ENCODE peak calls at places on chromosome 18, in ten cellular contexts. U, V, L, R, D, H, F, I, A and C are unnamed samples.

GRCh38 chr18:8626414-8627106 is 17.3 kb downstream of the RAB12 start:
- DNase-seq in U (no peak), V (no peak), L (no peak), R (no peak), D (no peak), H (no peak), F (no peak), I (no peak), A (no peak), C (no peak)

GRCh38 chr18:57267368-57267767 is 85.0 kb upstream of the ST8SIA3 start:
- DNase-seq in U (no peak), V (no peak), L (no peak), R (no peak), D (peak), H (no peak), F (no peak), I (no peak), A (no peak), C (no peak)

GRCh38 chr18:46372670-46373069 is 268.5 kb downstream of the HAUS1 start:
- DNase-seq in U (no peak), V (no peak), L (no peak), R (no peak), D (no peak), H (no peak), F (no peak), I (no peak), A (no peak), C (no peak)

GRCh38 chr18:70377317-70377799 is 88.5 kb downstream of the SOCS6 start:
- DNase-seq in U (no peak), V (no peak), L (no peak), R (no peak), D (no peak), H (no peak), F (no peak), I (no peak), A (no peak), C (no peak)

GRCh38 chr18:47458483-47458882 is 207.0 kb upstream of the SKOR2 start:
- DNase-seq in U (no peak), V (no peak), L (no peak), R (no peak), D (no peak), H (no peak), F (no peak), I (no peak), A (no peak), C (no peak)

GRCh38 chr18:51522821-51523220 is 325.3 kb upstream of the MEX3C start:
- DNase-seq in U (no peak), V (no peak), L (no peak), R (no peak), D (no peak), H (no peak), F (no peak), I (no peak), A (no peak), C (no peak)

GRCh38 chr18:27967938-27968803 is 208.8 kb downstream of the CDH2 start:
- DNase-seq in U (no peak), V (no peak), L (no peak), R (no peak), D (no peak), H (no peak), F (no peak), I (peak), A (no peak), C (no peak)

GRCh38 chr18:8912348-8913057 is 190.0 kb upstream of the NDUFV2 start:
- DNase-seq in U (peak), V (no peak), L (no peak), R (no peak), D (peak), H (no peak), F (peak), I (no peak), A (no peak), C (no peak)

GRCh38 chr18:10418836-10419235 is 35.6 kb upstream of the APCDD1 start:
- DNase-seq in U (no peak), V (no peak), L (no peak), R (no peak), D (no peak), H (no peak), F (no peak), I (no peak), A (no peak), C (no peak)

GRCh38 chr18:42024131-42024530 is 69.1 kb downstream of the PIK3C3 start:
- DNase-seq in U (no peak), V (no peak), L (no peak), R (no peak), D (no peak), H (no peak), F (no peak), I (no peak), A (no peak), C (no peak)

GRCh38 chr18:59907172-59907571 is 7.4 kb downstream of the PMAIP1 start:
- DNase-seq in U (no peak), V (no peak), L (no peak), R (no peak), D (no peak), H (no peak), F (peak), I (no peak), A (no peak), C (no peak)

GRCh38 chr18:55031576-55031975 is 72.3 kb upstream of the CCDC68 start:
- DNase-seq in U (no peak), V (no peak), L (no peak), R (no peak), D (no peak), H (no peak), F (no peak), I (no peak), A (no peak), C (no peak)

GRCh38 chr18:7663305-7664023 is 96.3 kb downstream of the PTPRM start:
- DNase-seq in U (no peak), V (no peak), L (no peak), R (no peak), D (no peak), H (no peak), F (no peak), I (no peak), A (no peak), C (no peak)

GRCh38 chr18:36706313-36706881 is 122.4 kb downstream of the TPGS2 start:
- DNase-seq in U (no peak), V (no peak), L (no peak), R (no peak), D (no peak), H (peak), F (no peak), I (peak), A (no peak), C (no peak)
- TF ChIP-seq CTCF in U (no peak), V (no peak), L (no peak), R (no peak), D (no peak), H (peak), F (no peak), I (no peak), A (no peak), C (no peak)

GRCh38 chr18:22337878-22338277 is 79.8 kb downstream of the CTAGE1 start:
- DNase-seq in U (no peak), V (no peak), L (no peak), R (no peak), D (no peak), H (no peak), F (no peak), I (no peak), A (no peak), C (no peak)

GRCh38 chr18:22340340-22340739 is 77.4 kb downstream of the CTAGE1 start:
- DNase-seq in U (no peak), V (no peak), L (no peak), R (no peak), D (no peak), H (no peak), F (no peak), I (no peak), A (no peak), C (no peak)

GRCh38 chr18:22342625-22343024 is 75.1 kb downstream of the CTAGE1 start:
- DNase-seq in U (peak), V (no peak), L (no peak), R (no peak), D (peak), H (peak), F (no peak), I (peak), A (no peak), C (no peak)

GRCh38 chr18:22337311-22337710 is 80.4 kb downstream of the CTAGE1 start:
- DNase-seq in U (no peak), V (no peak), L (no peak), R (no peak), D (no peak), H (no peak), F (no peak), I (peak), A (no peak), C (no peak)

DNA sequence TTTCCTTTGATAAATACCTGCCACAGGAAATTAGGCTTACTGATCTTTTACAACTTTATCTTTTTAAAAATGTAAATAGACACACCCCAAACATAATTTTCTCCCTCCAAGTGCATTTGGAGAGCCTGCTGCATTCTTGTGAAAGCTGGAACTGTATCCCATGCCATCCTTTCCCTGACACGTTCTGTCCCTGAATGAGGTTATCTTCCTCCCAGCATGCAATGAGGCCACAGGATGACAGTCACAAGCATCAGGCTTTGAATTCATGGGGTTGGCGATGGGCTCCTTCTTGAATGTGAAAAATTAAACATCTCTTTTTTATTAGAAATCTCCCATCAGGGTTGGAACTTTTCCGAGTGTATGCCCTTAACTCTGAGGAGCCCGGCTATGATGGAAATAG is 77.8 kb downstream of the CTAGE1 start:
- DNase-seq in U (no peak), V (no peak), L (no peak), R (no peak), D (no peak), H (no peak), F (no peak), I (no peak), A (no peak), C (no peak)
- TF ChIP-seq CTCF in U (no peak), V (no peak), L (no peak), R (no peak), D (no peak), H (no peak), F (no peak), I (no peak), A (no peak), C (no peak)

DNA sequence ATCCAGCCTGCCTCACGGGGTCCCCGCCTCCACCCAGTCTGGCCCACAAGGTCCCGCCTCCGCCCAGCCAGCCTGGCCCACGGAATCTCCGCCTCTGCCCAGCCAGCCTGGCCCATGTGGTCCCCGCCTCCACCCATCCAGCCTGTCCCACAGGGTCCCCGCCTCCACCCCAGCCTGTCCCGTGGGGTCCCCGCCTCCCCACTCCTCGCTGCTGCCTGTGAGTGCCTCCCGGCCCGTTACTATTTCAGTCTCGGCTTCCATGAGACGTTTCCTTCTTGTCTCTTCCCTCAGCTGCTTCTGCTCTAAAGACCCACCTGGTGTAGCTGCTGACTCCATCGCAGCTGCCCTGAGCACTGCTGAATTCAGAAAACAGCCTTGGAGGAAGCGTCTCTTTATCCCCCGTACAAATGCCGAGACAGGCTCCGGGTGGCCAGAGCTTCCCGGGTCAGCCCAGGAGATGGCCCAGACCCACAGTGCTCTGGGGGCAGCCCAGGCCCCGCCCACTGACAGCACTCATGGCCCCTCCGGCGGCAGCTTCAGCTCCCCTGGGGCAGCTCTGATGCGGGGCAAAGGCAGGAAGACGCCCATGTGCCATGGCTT is 69.8 kb downstream of the NFATC1 start:
- DNase-seq in U (no peak), V (no peak), L (no peak), R (no peak), D (no peak), H (no peak), F (peak), I (no peak), A (no peak), C (no peak)
- TF ChIP-seq CTCF in U (no peak), V (no peak), L (no peak), R (no peak), D (no peak), H (no peak), F (no peak), I (no peak), A (no peak), C (no peak)

DNA sequence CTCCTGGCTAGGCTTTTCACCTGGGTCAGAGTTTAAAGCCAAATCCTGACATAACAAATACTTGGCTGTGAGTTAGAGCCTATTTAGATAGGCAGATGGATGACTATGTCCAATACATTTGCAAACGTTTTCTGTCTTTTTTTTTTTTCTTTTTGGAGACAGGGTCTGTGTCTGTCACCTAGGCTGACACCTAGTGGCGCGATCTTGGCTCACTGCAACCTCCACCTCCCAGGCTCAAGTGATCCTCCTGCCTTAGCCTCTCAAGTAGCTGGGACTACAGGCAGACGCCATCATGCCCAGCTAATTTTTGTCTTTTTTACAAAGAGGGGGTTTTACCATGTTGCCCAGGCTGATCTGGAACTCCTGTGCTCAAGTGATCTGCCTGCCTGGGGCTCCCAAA is 124.8 kb downstream of the DYM start:
- DNase-seq in U (no peak), V (no peak), L (no peak), R (no peak), D (peak), H (no peak), F (peak), I (no peak), A (no peak), C (no peak)
- TF ChIP-seq CTCF in U (no peak), V (peak), L (no peak), R (no peak), D (peak), H (peak), F (peak), I (no peak), A (no peak), C (peak)

GRCh38 chr18:3283253-3283863 is 21.4 kb downstream of the MYL12B start:
- DNase-seq in U (no peak), V (no peak), L (no peak), R (no peak), D (no peak), H (no peak), F (no peak), I (no peak), A (no peak), C (no peak)

GRCh38 chr18:3279201-3280185 is 17.6 kb downstream of the MYL12B start:
- DNase-seq in U (no peak), V (no peak), L (no peak), R (no peak), D (no peak), H (no peak), F (peak), I (no peak), A (no peak), C (no peak)

GRCh38 chr18:3284501-3284900 is 22.6 kb downstream of the MYL12B start:
- DNase-seq in U (no peak), V (no peak), L (no peak), R (no peak), D (no peak), H (no peak), F (no peak), I (no peak), A (no peak), C (no peak)

GRCh38 chr18:3283908-3284307 is 22.0 kb downstream of the MYL12B start:
- DNase-seq in U (no peak), V (no peak), L (no peak), R (no peak), D (no peak), H (no peak), F (no peak), I (no peak), A (no peak), C (no peak)

DNA sequence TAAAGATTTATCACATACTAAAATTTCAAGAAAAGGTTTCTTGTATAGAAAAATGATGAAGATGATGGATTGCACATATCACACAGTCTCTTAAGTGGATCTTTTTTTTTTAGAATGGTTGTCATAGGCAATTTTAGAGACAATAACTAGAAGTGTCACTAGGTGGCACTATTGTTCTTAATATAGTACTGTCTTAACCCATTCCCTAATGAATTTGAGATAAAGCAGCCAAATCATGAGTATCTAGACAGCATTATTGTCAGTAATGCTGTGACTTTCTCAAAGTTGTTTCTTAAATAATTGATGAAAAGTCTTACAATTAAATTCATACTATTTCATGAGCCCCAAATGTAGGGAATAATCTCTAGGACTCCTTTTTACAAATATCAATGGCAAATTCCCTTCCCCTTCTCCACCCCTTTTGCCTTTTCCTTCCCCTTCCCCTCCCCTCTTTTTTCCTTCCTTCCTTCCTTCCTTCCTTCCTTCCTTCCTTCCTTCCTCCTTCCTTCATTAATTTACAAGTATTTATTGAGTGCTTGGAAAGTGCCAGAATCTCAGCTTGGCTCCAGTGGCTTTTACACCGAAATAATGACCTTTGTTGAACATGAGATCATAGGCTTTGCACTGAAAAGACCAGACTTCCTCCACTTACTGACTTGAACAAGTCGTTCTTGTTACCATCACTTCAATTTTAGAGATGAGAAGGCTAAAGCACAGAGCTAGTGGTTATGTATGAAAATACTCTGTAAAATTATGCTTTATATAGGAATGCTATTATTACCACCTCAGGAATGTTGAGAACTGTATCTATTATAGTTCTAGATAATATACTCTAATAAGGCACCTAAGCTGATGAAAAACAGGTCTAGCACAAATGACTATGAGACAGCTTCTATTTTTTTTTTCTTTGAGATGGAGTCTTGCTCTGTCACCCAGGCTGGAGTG is 19.8 kb downstream of the MYL12B start:
- DNase-seq in U (no peak), V (no peak), L (peak), R (no peak), D (no peak), H (peak), F (peak), I (peak), A (peak), C (no peak)
- TF ChIP-seq CTCF in U (peak), V (peak), L (peak), R (peak), D (peak), H (peak), F (peak), I (peak), A (peak), C (peak)

GRCh38 chr18:62249478-62250097 is 62.5 kb downstream of the RELCH start:
- DNase-seq in U (no peak), V (peak), L (no peak), R (peak), D (peak), H (peak), F (peak), I (peak), A (peak), C (no peak)

GRCh38 chr18:62245177-62245576 is 58.1 kb downstream of the RELCH start:
- DNase-seq in U (no peak), V (no peak), L (no peak), R (no peak), D (no peak), H (no peak), F (no peak), I (no peak), A (no peak), C (no peak)

GRCh38 chr18:62242955-62243354 is 55.9 kb downstream of the RELCH start:
- DNase-seq in U (no peak), V (no peak), L (no peak), R (no peak), D (no peak), H (no peak), F (no peak), I (no peak), A (no peak), C (no peak)

GRCh38 chr18:62248313-62248712 is 61.3 kb downstream of the RELCH start:
- DNase-seq in U (no peak), V (no peak), L (no peak), R (no peak), D (no peak), H (no peak), F (no peak), I (no peak), A (no peak), C (no peak)

GRCh38 chr18:62245699-62246098 is 58.6 kb downstream of the RELCH start:
- DNase-seq in U (no peak), V (no peak), L (no peak), R (no peak), D (no peak), H (no peak), F (no peak), I (no peak), A (no peak), C (no peak)
- TF ChIP-seq CTCF in U (no peak), V (peak), L (peak), R (no peak), D (no peak), H (peak), F (no peak), I (no peak), A (no peak), C (no peak)

DNA sequence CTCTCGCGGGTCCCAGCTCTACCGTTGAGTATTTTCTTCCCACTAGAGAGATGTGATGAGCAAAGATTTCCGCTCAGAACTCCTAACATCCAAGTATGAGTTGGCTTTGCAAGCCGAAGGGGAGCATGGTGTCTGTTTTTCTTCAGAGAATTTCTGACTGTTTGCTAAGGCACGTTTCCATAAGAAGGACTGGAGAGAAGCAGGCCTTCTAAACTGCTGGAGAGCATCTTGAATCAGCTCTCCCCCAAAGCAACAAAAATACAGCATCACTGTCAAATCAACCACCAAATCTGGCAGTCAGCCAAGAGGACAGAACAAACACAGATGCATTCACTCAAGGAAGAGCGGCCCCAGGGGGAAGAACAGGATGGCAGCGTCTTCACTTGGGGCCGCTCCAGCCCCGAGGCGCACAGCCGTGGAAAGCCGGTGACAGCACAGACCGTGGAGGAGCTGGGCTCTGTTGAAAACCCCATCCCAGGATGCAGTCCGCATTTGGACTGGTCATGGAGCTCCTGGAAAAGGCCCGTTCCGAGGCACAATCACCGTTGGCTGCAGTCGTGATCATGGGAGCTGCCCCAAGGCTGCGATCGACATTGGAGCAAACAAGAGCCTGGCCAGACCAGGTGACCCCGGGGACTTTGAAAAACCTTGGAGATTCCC is 101.4 kb downstream of the NFATC1 start:
- DNase-seq in U (peak), V (peak), L (no peak), R (no peak), D (no peak), H (no peak), F (no peak), I (peak), A (no peak), C (peak)
- TF ChIP-seq CTCF in U (no peak), V (no peak), L (no peak), R (no peak), D (no peak), H (no peak), F (no peak), I (peak), A (no peak), C (peak)

GRCh38 chr18:53911200-53911599 is 313.3 kb downstream of the MBD2 start:
- DNase-seq in U (no peak), V (no peak), L (no peak), R (no peak), D (no peak), H (no peak), F (no peak), I (no peak), A (no peak), C (no peak)
- TF ChIP-seq CTCF in U (no peak), V (no peak), L (no peak), R (no peak), D (no peak), H (no peak), F (no peak), I (no peak), A (no peak), C (no peak)

GRCh38 chr18:62239475-62239874 is 52.4 kb downstream of the RELCH start:
- DNase-seq in U (no peak), V (no peak), L (no peak), R (no peak), D (no peak), H (no peak), F (no peak), I (no peak), A (no peak), C (no peak)
- TF ChIP-seq CTCF in U (no peak), V (peak), L (no peak), R (no peak), D (no peak), H (peak), F (no peak), I (no peak), A (no peak), C (peak)

GRCh38 chr18:1062592-1062991 is 157.9 kb downstream of the ADCYAP1 start:
- DNase-seq in U (no peak), V (no peak), L (no peak), R (no peak), D (no peak), H (no peak), F (no peak), I (peak), A (no peak), C (no peak)
- TF ChIP-seq CTCF in U (no peak), V (no peak), L (no peak), R (no peak), D (no peak), H (peak), F (no peak), I (peak), A (no peak), C (peak)